ENCODE peak calls at places on chromosomes 12 and 14, in six cellular contexts. W, L, G, V, T and X are unnamed samples.

GRCh38 chr12:105820407-105821140 is 318.2 kb downstream of the NUAK1 start:
- DNase-seq in W (no peak), L (no peak), G (no peak), V (peak; percentile 55), T (no peak), X (peak; percentile 72)

GRCh38 chr12:55060470-55060869 is 40.7 kb downstream of the NEUROD4 start:
- DNase-seq in W (no peak), L (no peak), G (no peak), V (peak; percentile 27), T (no peak), X (no peak)

GRCh38 chr14:35369701-35370191 is 34.8 kb downstream of the NFKBIA start:
- DNase-seq in W (no peak), L (no peak), G (no peak), V (peak; percentile 97), T (peak; percentile 68), X (no peak)

GRCh38 chr12:24488091-24488596 is 460.8 kb downstream of the BCAT1 start:
- DNase-seq in W (no peak), L (no peak), G (no peak), V (peak; percentile 23), T (no peak), X (no peak)

GRCh38 chr12:2933586-2933985 is 25.6 kb upstream of the TEAD4 start:
- DNase-seq in W (no peak), L (no peak), G (no peak), V (no peak), T (no peak), X (no peak)

GRCh38 chr14:105138021-105138541 is 30.5 kb downstream of the JAG2 start:
- DNase-seq in W (no peak), L (no peak), G (no peak), V (no peak), T (no peak), X (no peak)

GRCh38 chr14:65357091-65357490 is 55.4 kb upstream of the FUT8 start:
- DNase-seq in W (no peak), L (no peak), G (no peak), V (peak; percentile 54), T (no peak), X (no peak)

GRCh38 chr12:118980407-118981014 is 830 bp upstream of the SRRM4 start:
- DNase-seq in W (peak; percentile 75), L (peak; percentile 40), G (peak; percentile 44), V (no peak), T (no peak), X (no peak)

GRCh38 chr12:27163048-27163715 is 80.8 kb upstream of the C12orf71 start:
- DNase-seq in W (no peak), L (no peak), G (no peak), V (peak; percentile 69), T (no peak), X (peak; percentile 36)

GRCh38 chr14:65656554-65656953 is 244.0 kb downstream of the FUT8 start:
- DNase-seq in W (no peak), L (no peak), G (no peak), V (no peak), T (no peak), X (no peak)

GRCh38 chr12:13229504-13229903 is 33.0 kb downstream of the EMP1 start:
- DNase-seq in W (no peak), L (no peak), G (no peak), V (no peak), T (no peak), X (no peak)

GRCh38 chr12:14171111-14171510 is 189.7 kb upstream of the GRIN2B start:
- DNase-seq in W (no peak), L (no peak), G (no peak), V (no peak), T (no peak), X (no peak)

GRCh38 chr14:101927859-101928258 is 36.5 kb upstream of the DYNC1H1 start:
- DNase-seq in W (no peak), L (no peak), G (peak; percentile 29), V (peak; percentile 46), T (no peak), X (peak; percentile 96)

GRCh38 chr12:105196090-105196489 is 39.9 kb downstream of the APPL2 start:
- DNase-seq in W (no peak), L (no peak), G (no peak), V (no peak), T (no peak), X (no peak)

GRCh38 chr12:92224685-92225331 is 79.2 kb upstream of the BTG1 start:
- DNase-seq in W (peak; percentile 46), L (no peak), G (no peak), V (peak; percentile 47), T (no peak), X (peak; percentile 56)

GRCh38 chr14:58243790-58244555 is 670 bp upstream of the PSMA3 start:
- DNase-seq in W (no peak), L (no peak), G (no peak), V (peak; percentile 40), T (no peak), X (no peak)

GRCh38 chr12:102960766-102961487 is 3.5 kb downstream of the ASCL1 start:
- DNase-seq in W (no peak), L (no peak), G (peak; percentile 39), V (no peak), T (peak; percentile 82), X (no peak)

GRCh38 chr12:88471641-88472040 is 108.6 kb downstream of the KITLG start:
- DNase-seq in W (no peak), L (no peak), G (no peak), V (peak; percentile 90), T (no peak), X (peak; percentile 94)

GRCh38 chr12:101877816-101878811 is 734 bp downstream of the DRAM1 start:
- DNase-seq in W (no peak), L (peak; percentile 1), G (no peak), V (peak; percentile 42), T (no peak), X (no peak)

GRCh38 chr12:111024205-111024794 is 103.9 kb upstream of the MYL2 start:
- DNase-seq in W (peak; percentile 90), L (peak; percentile 70), G (peak; percentile 81), V (peak; percentile 69), T (no peak), X (no peak)

GRCh38 chr14:32382704-32383103 is 53.6 kb downstream of the AKAP6 start:
- DNase-seq in W (no peak), L (no peak), G (no peak), V (peak; percentile 38), T (no peak), X (no peak)

GRCh38 chr14:91947196-91948184 is at the start of gene FBLN5:
- DNase-seq in W (peak; percentile 72), L (no peak), G (peak; percentile 75), V (peak; percentile 60), T (no peak), X (peak; percentile 65)

GRCh38 chr12:77830502-77830901 is at the start of gene NAV3:
- DNase-seq in W (no peak), L (no peak), G (no peak), V (peak; percentile 16), T (no peak), X (no peak)

GRCh38 chr14:89399594-89400068 is 17.4 kb downstream of the FOXN3 start:
- DNase-seq in W (peak; percentile 47), L (peak; percentile 18), G (peak; percentile 33), V (no peak), T (no peak), X (no peak)

GRCh38 chr14:58667900-58668299 is 30.1 kb downstream of the DACT1 start:
- DNase-seq in W (no peak), L (no peak), G (no peak), V (peak; percentile 4), T (no peak), X (no peak)

GRCh38 chr14:30620178-30620577 is 1.9 kb upstream of the SCFD1 start:
- DNase-seq in W (no peak), L (no peak), G (no peak), V (peak; percentile 32), T (no peak), X (no peak)

GRCh38 chr12:84912191-84913142 is at the start of gene SLC6A15:
- DNase-seq in W (peak; percentile 88), L (peak; percentile 58), G (peak; percentile 81), V (peak; percentile 88), T (peak; percentile 16), X (peak; percentile 25)

GRCh38 chr12:6039894-6040601 is 84.4 kb downstream of the VWF start:
- DNase-seq in W (peak; percentile 69), L (peak; percentile 61), G (peak; percentile 71), V (peak; percentile 74), T (no peak), X (peak; percentile 48)

GRCh38 chr12:109920266-109920780 is 20.2 kb downstream of the TCHP start:
- DNase-seq in W (no peak), L (no peak), G (no peak), V (no peak), T (no peak), X (no peak)

GRCh38 chr14:78566859-78567172 is 396.6 kb downstream of the NRXN3 start:
- DNase-seq in W (no peak), L (no peak), G (no peak), V (no peak), T (no peak), X (no peak)

GRCh38 chr12:129844662-129845061 is 59.2 kb downstream of the TMEM132D start:
- DNase-seq in W (no peak), L (no peak), G (no peak), V (peak; percentile 11), T (no peak), X (no peak)

GRCh38 chr14:94598816-94599655 is 13.2 kb upstream of the SERPINA3 start:
- DNase-seq in W (no peak), L (peak; percentile 16), G (no peak), V (peak; percentile 99), T (no peak), X (peak; percentile 94)

GRCh38 chr12:88522961-88523360 is 57.3 kb downstream of the KITLG start:
- DNase-seq in W (no peak), L (no peak), G (no peak), V (no peak), T (no peak), X (no peak)

GRCh38 chr12:42473130-42473529 is 116.4 kb downstream of the PRICKLE1 start:
- DNase-seq in W (no peak), L (no peak), G (no peak), V (peak; percentile 5), T (no peak), X (peak; percentile 28)

GRCh38 chr12:100789146-100789545 is 5.4 kb upstream of the ANO4 start:
- DNase-seq in W (no peak), L (no peak), G (no peak), V (peak; percentile 18), T (no peak), X (no peak)